ENCODE peak calls at places on chromosomes 2 and 18, in five cellular contexts. One of them, this sample, is unnamed.

GRCh38 chr2:213861638-213862037 is 549.2 kb upstream of the VWC2L start:
- DNase-seq in K562: no peak
- DNase-seq in A549: no peak
- DNase-seq in endothelial cell of umbilical vein: no peak
- DNase-seq in HepG2: no peak
- DNase-seq in this sample: no peak

GRCh38 chr2:66641685-66642084 is 206.8 kb downstream of the MEIS1 start:
- DNase-seq in K562: no peak
- DNase-seq in A549: no peak
- DNase-seq in endothelial cell of umbilical vein: no peak
- DNase-seq in HepG2: no peak
- DNase-seq in this sample: no peak

GRCh38 chr2:174120346-174120745 is 128.0 kb downstream of the OLA1 start:
- DNase-seq in K562: peak; percentile 15
- DNase-seq in A549: peak; percentile 11
- DNase-seq in endothelial cell of umbilical vein: peak; percentile 73
- DNase-seq in HepG2: peak; percentile 6
- DNase-seq in this sample: no peak

GRCh38 chr18:5951515-5952081 is 56.3 kb upstream of the TMEM200C start:
- DNase-seq in K562: no peak
- DNase-seq in A549: no peak
- DNase-seq in endothelial cell of umbilical vein: no peak
- DNase-seq in HepG2: no peak
- DNase-seq in this sample: no peak

GRCh38 chr2:42809876-42810125 is 17.4 kb upstream of the HAAO start:
- DNase-seq in K562: peak; percentile 91
- DNase-seq in A549: peak; percentile 87
- DNase-seq in endothelial cell of umbilical vein: no peak
- DNase-seq in HepG2: peak; percentile 79
- DNase-seq in this sample: no peak

GRCh38 chr2:42878581-42878980 is 86.2 kb upstream of the HAAO start:
- DNase-seq in K562: no peak
- DNase-seq in A549: no peak
- DNase-seq in endothelial cell of umbilical vein: peak; percentile 16
- DNase-seq in HepG2: no peak
- DNase-seq in this sample: no peak

GRCh38 chr2:13050764-13051163 is 334.0 kb downstream of the TRIB2 start:
- DNase-seq in K562: no peak
- DNase-seq in A549: no peak
- DNase-seq in endothelial cell of umbilical vein: no peak
- DNase-seq in HepG2: no peak
- DNase-seq in this sample: peak; percentile 15

GRCh38 chr18:58243401-58243800 is 199.4 kb downstream of the NEDD4L start:
- DNase-seq in K562: no peak
- DNase-seq in A549: no peak
- DNase-seq in endothelial cell of umbilical vein: no peak
- DNase-seq in HepG2: no peak
- DNase-seq in this sample: no peak

GRCh38 chr2:176491172-176491904 is 222.1 kb downstream of the MTX2 start:
- DNase-seq in K562: peak; percentile 71
- DNase-seq in A549: no peak
- DNase-seq in endothelial cell of umbilical vein: no peak
- DNase-seq in HepG2: no peak
- DNase-seq in this sample: peak; percentile 98

GRCh38 chr2:145265244-145265643 is 745.3 kb upstream of the ZEB2 start:
- DNase-seq in K562: no peak
- DNase-seq in A549: no peak
- DNase-seq in endothelial cell of umbilical vein: no peak
- DNase-seq in HepG2: no peak
- DNase-seq in this sample: no peak

GRCh38 chr2:75570948-75571729 is 10.4 kb upstream of the EVA1A start:
- DNase-seq in K562: no peak
- DNase-seq in A549: no peak
- DNase-seq in endothelial cell of umbilical vein: peak; percentile 55
- DNase-seq in HepG2: peak; percentile 96
- DNase-seq in this sample: no peak
- TF ChIP-seq MYC in K562: no peak
- TF ChIP-seq MYC in A549: no peak
- TF ChIP-seq MYC in endothelial cell of umbilical vein: no peak
- TF ChIP-seq MYC in HepG2: peak; percentile 69
- TF ChIP-seq MYC in this sample: no peak

DNA sequence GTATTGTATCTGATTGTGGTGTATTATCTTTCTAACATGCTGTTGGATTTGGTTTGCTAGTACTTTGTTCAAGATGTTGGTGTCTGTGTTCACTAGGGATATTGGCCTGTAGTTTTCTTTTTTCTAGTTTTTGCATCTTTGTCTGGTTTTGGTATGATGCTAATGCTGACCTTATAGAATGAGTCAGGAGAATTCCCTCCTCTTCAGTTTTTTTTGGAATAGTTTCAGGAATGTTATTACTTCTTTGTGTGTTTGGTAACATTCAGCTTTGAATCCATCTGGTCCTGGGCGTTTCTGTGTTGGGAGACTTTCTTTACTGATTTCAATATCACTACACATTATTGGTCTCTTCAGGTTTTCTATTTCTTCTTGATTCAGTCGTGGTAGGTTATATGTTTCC is 124.2 kb upstream of the EPB41L5 start:
- DNase-seq in K562: no peak
- DNase-seq in A549: no peak
- DNase-seq in endothelial cell of umbilical vein: peak; percentile 27
- DNase-seq in HepG2: no peak
- DNase-seq in this sample: no peak
- TF ChIP-seq MYC in K562: no peak
- TF ChIP-seq MYC in A549: no peak
- TF ChIP-seq MYC in endothelial cell of umbilical vein: no peak
- TF ChIP-seq MYC in HepG2: no peak
- TF ChIP-seq MYC in this sample: no peak

GRCh38 chr18:21179590-21180220 is 62.3 kb upstream of the GREB1L start:
- DNase-seq in K562: peak; percentile 48
- DNase-seq in A549: peak; percentile 52
- DNase-seq in endothelial cell of umbilical vein: peak; percentile 50
- DNase-seq in HepG2: peak; percentile 52
- DNase-seq in this sample: peak; percentile 78

GRCh38 chr18:21181763-21182162 is 60.3 kb upstream of the GREB1L start:
- DNase-seq in K562: no peak
- DNase-seq in A549: no peak
- DNase-seq in endothelial cell of umbilical vein: no peak
- DNase-seq in HepG2: no peak
- DNase-seq in this sample: peak; percentile 26

GRCh38 chr18:21180588-21180987 is 61.4 kb upstream of the GREB1L start:
- DNase-seq in K562: no peak
- DNase-seq in A549: no peak
- DNase-seq in endothelial cell of umbilical vein: no peak
- DNase-seq in HepG2: no peak
- DNase-seq in this sample: no peak

GRCh38 chr18:21184396-21184996 is 57.5 kb upstream of the GREB1L start:
- DNase-seq in K562: no peak
- DNase-seq in A549: no peak
- DNase-seq in endothelial cell of umbilical vein: no peak
- DNase-seq in HepG2: no peak
- DNase-seq in this sample: no peak

DNA sequence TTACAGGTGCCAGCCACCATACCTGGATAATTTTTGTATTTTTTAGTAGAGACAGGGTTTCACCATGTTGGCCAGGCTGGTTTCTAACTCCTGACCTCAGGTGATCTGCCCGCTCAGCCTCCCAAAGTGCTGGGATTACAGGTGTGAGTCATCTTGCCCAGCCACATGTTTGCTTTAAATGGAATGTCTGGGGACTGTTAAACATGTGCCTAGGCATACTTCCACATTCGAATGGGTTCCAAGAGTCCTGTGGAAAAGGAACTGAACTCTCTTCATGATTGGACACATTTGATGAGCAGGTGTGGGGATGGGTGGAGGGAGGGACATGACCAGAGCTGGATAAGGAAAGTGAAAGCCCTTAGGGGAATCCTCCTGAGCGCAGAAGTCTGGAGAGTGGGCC is 58.4 kb upstream of the GREB1L start:
- DNase-seq in K562: no peak
- DNase-seq in A549: no peak
- DNase-seq in endothelial cell of umbilical vein: no peak
- DNase-seq in HepG2: peak; percentile 10
- DNase-seq in this sample: no peak
- TF ChIP-seq MYC in K562: no peak
- TF ChIP-seq MYC in A549: no peak
- TF ChIP-seq MYC in endothelial cell of umbilical vein: no peak
- TF ChIP-seq MYC in HepG2: no peak
- TF ChIP-seq MYC in this sample: no peak

GRCh38 chr2:46634905-46635304 is 155.5 kb downstream of the TMEM247 start:
- DNase-seq in K562: no peak
- DNase-seq in A549: peak; percentile 89
- DNase-seq in endothelial cell of umbilical vein: no peak
- DNase-seq in HepG2: no peak
- DNase-seq in this sample: no peak

GRCh38 chr2:46635442-46635841 is 156.1 kb downstream of the TMEM247 start:
- DNase-seq in K562: no peak
- DNase-seq in A549: no peak
- DNase-seq in endothelial cell of umbilical vein: no peak
- DNase-seq in HepG2: no peak
- DNase-seq in this sample: no peak

GRCh38 chr2:46632349-46632748 is 153.0 kb downstream of the TMEM247 start:
- DNase-seq in K562: peak; percentile 19
- DNase-seq in A549: peak; percentile 84
- DNase-seq in endothelial cell of umbilical vein: peak; percentile 79
- DNase-seq in HepG2: peak; percentile 50
- DNase-seq in this sample: peak; percentile 66
- TF ChIP-seq MYC in K562: no peak
- TF ChIP-seq MYC in A549: no peak
- TF ChIP-seq MYC in endothelial cell of umbilical vein: no peak
- TF ChIP-seq MYC in HepG2: no peak
- TF ChIP-seq MYC in this sample: no peak

DNA sequence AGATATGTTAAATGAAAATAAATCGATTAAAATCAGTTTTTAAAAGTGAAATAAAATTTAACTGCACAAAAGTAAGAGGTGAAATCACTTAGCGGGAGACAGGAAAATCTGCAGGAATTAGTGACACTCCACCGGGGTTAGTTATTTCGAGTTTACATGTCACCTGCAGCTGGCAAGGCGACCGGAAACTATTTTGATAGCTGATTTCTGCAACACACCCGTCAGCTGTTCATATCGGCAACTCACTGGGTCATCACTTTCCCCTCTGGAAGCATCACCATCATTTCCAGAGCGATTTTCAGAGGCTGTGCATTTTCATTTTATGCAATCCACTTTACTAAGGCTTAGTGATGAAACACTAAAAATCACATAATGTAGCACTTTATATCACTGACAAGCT is 52.9 kb downstream of the PXDN start:
- DNase-seq in K562: no peak
- DNase-seq in A549: no peak
- DNase-seq in endothelial cell of umbilical vein: no peak
- DNase-seq in HepG2: no peak
- DNase-seq in this sample: no peak
- TF ChIP-seq MYC in K562: no peak
- TF ChIP-seq MYC in A549: no peak
- TF ChIP-seq MYC in endothelial cell of umbilical vein: no peak
- TF ChIP-seq MYC in HepG2: no peak
- TF ChIP-seq MYC in this sample: no peak

GRCh38 chr2:34320056-34320455 is 721.0 kb upstream of the FAM98A start:
- DNase-seq in K562: no peak
- DNase-seq in A549: no peak
- DNase-seq in endothelial cell of umbilical vein: no peak
- DNase-seq in HepG2: no peak
- DNase-seq in this sample: no peak

GRCh38 chr2:34317797-34318196 is 718.7 kb upstream of the FAM98A start:
- DNase-seq in K562: no peak
- DNase-seq in A549: no peak
- DNase-seq in endothelial cell of umbilical vein: no peak
- DNase-seq in HepG2: no peak
- DNase-seq in this sample: no peak

DNA sequence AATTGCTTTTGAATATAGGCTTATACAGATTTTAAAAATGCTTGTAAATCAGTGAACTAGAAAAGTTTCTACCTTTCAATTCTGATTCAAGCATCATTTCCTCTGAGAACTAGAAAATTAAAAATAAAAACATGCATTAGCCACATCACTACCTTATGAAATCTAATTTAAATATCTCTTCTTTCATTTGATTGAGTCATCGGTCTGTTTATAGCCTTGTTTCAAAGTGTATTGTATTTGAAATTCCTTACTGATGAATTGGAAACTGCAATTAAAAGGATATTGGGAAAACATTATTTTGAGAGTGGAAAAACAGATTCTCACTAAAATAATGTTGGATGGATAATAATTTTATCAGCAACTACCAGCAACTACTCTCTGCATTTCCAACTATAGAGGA is 717.7 kb upstream of the FAM98A start:
- DNase-seq in K562: no peak
- DNase-seq in A549: no peak
- DNase-seq in endothelial cell of umbilical vein: no peak
- DNase-seq in HepG2: no peak
- DNase-seq in this sample: no peak
- TF ChIP-seq MYC in K562: no peak
- TF ChIP-seq MYC in A549: no peak
- TF ChIP-seq MYC in endothelial cell of umbilical vein: no peak
- TF ChIP-seq MYC in HepG2: no peak
- TF ChIP-seq MYC in this sample: no peak

GRCh38 chr18:26082475-26082874 is 7.9 kb downstream of the SS18 start:
- DNase-seq in K562: no peak
- DNase-seq in A549: no peak
- DNase-seq in endothelial cell of umbilical vein: no peak
- DNase-seq in HepG2: no peak
- DNase-seq in this sample: no peak
- TF ChIP-seq MYC in K562: no peak
- TF ChIP-seq MYC in A549: no peak
- TF ChIP-seq MYC in endothelial cell of umbilical vein: no peak
- TF ChIP-seq MYC in HepG2: no peak
- TF ChIP-seq MYC in this sample: no peak